ENCODE peak calls at places on chromosomes 7 and 10, in seven cellular contexts. One of them, this sample, is unnamed.

GRCh38 chr7:71135663-71136062 is 3.7 kb downstream of the GALNT17 start:
- DNase-seq in activated naive CD8-positive, alpha-beta T cell treated with anti-CD3 and anti-CD28 coated beads, Interleukin-2, amount 50 U/mL, for 24 hours: no peak
- DNase-seq in activated CD4-positive, alpha-beta T cell treated with anti-CD3 and anti-CD28 coated beads, Interleukin-2, amount 50 U/mL, for 1 hour: no peak
- DNase-seq in left cardiac atrium: no peak
- DNase-seq in amniotic epithelial cell: no peak
- DNase-seq in substantia nigra: no peak
- DNase-seq in astrocyte of the spinal cord: no peak
- DNase-seq in this sample: no peak

GRCh38 chr10:28891058-28891713 is 213.9 kb downstream of the BAMBI start:
- DNase-seq in activated naive CD8-positive, alpha-beta T cell treated with anti-CD3 and anti-CD28 coated beads, Interleukin-2, amount 50 U/mL, for 24 hours: no peak
- DNase-seq in activated CD4-positive, alpha-beta T cell treated with anti-CD3 and anti-CD28 coated beads, Interleukin-2, amount 50 U/mL, for 1 hour: no peak
- DNase-seq in left cardiac atrium: no peak
- DNase-seq in amniotic epithelial cell: no peak
- DNase-seq in substantia nigra: no peak
- DNase-seq in astrocyte of the spinal cord: no peak
- DNase-seq in this sample: no peak

GRCh38 chr10:13994932-13995331 is 335.8 kb downstream of the FRMD4A start:
- DNase-seq in activated naive CD8-positive, alpha-beta T cell treated with anti-CD3 and anti-CD28 coated beads, Interleukin-2, amount 50 U/mL, for 24 hours: no peak
- DNase-seq in activated CD4-positive, alpha-beta T cell treated with anti-CD3 and anti-CD28 coated beads, Interleukin-2, amount 50 U/mL, for 1 hour: no peak
- DNase-seq in left cardiac atrium: no peak
- DNase-seq in amniotic epithelial cell: no peak
- DNase-seq in substantia nigra: no peak
- DNase-seq in astrocyte of the spinal cord: no peak
- DNase-seq in this sample: no peak

GRCh38 chr7:139660317-139661042 is 117.3 kb downstream of the HIPK2 start:
- DNase-seq in activated naive CD8-positive, alpha-beta T cell treated with anti-CD3 and anti-CD28 coated beads, Interleukin-2, amount 50 U/mL, for 24 hours: no peak
- DNase-seq in activated CD4-positive, alpha-beta T cell treated with anti-CD3 and anti-CD28 coated beads, Interleukin-2, amount 50 U/mL, for 1 hour: no peak
- DNase-seq in left cardiac atrium: no peak
- DNase-seq in amniotic epithelial cell: peak; percentile 41
- DNase-seq in substantia nigra: no peak
- DNase-seq in astrocyte of the spinal cord: peak; percentile 64
- DNase-seq in this sample: no peak

GRCh38 chr7:130867039-130867438 is 133.0 kb upstream of the KLF14 start:
- DNase-seq in activated naive CD8-positive, alpha-beta T cell treated with anti-CD3 and anti-CD28 coated beads, Interleukin-2, amount 50 U/mL, for 24 hours: no peak
- DNase-seq in activated CD4-positive, alpha-beta T cell treated with anti-CD3 and anti-CD28 coated beads, Interleukin-2, amount 50 U/mL, for 1 hour: no peak
- DNase-seq in left cardiac atrium: no peak
- DNase-seq in amniotic epithelial cell: no peak
- DNase-seq in substantia nigra: no peak
- DNase-seq in astrocyte of the spinal cord: no peak
- DNase-seq in this sample: no peak

GRCh38 chr7:127047521-127047920 is 205.2 kb downstream of the GRM8 start:
- DNase-seq in activated naive CD8-positive, alpha-beta T cell treated with anti-CD3 and anti-CD28 coated beads, Interleukin-2, amount 50 U/mL, for 24 hours: no peak
- DNase-seq in activated CD4-positive, alpha-beta T cell treated with anti-CD3 and anti-CD28 coated beads, Interleukin-2, amount 50 U/mL, for 1 hour: no peak
- DNase-seq in left cardiac atrium: no peak
- DNase-seq in amniotic epithelial cell: no peak
- DNase-seq in substantia nigra: no peak
- DNase-seq in astrocyte of the spinal cord: no peak
- DNase-seq in this sample: no peak

GRCh38 chr7:45972629-45973312 is 51.7 kb upstream of the IGFBP3 start:
- DNase-seq in activated naive CD8-positive, alpha-beta T cell treated with anti-CD3 and anti-CD28 coated beads, Interleukin-2, amount 50 U/mL, for 24 hours: no peak
- DNase-seq in activated CD4-positive, alpha-beta T cell treated with anti-CD3 and anti-CD28 coated beads, Interleukin-2, amount 50 U/mL, for 1 hour: no peak
- DNase-seq in left cardiac atrium: no peak
- DNase-seq in amniotic epithelial cell: no peak
- DNase-seq in substantia nigra: no peak
- DNase-seq in astrocyte of the spinal cord: no peak
- DNase-seq in this sample: no peak

GRCh38 chr10:21497177-21497807 is 28.2 kb downstream of the SKIDA1 start:
- DNase-seq in activated naive CD8-positive, alpha-beta T cell treated with anti-CD3 and anti-CD28 coated beads, Interleukin-2, amount 50 U/mL, for 24 hours: peak; percentile 36
- DNase-seq in activated CD4-positive, alpha-beta T cell treated with anti-CD3 and anti-CD28 coated beads, Interleukin-2, amount 50 U/mL, for 1 hour: no peak
- DNase-seq in left cardiac atrium: peak; percentile 97
- DNase-seq in amniotic epithelial cell: peak; percentile 75
- DNase-seq in substantia nigra: peak; percentile 72
- DNase-seq in astrocyte of the spinal cord: peak; percentile 80
- DNase-seq in this sample: peak; percentile 80

GRCh38 chr7:143382791-143383641 is 1.9 kb downstream of the ZYX start:
- DNase-seq in activated naive CD8-positive, alpha-beta T cell treated with anti-CD3 and anti-CD28 coated beads, Interleukin-2, amount 50 U/mL, for 24 hours: no peak
- DNase-seq in activated CD4-positive, alpha-beta T cell treated with anti-CD3 and anti-CD28 coated beads, Interleukin-2, amount 50 U/mL, for 1 hour: no peak
- DNase-seq in left cardiac atrium: no peak
- DNase-seq in amniotic epithelial cell: no peak
- DNase-seq in substantia nigra: no peak
- DNase-seq in astrocyte of the spinal cord: no peak
- DNase-seq in this sample: no peak

GRCh38 chr7:150428671-150429451 is 21.6 kb upstream of the GIMAP8 start:
- DNase-seq in activated naive CD8-positive, alpha-beta T cell treated with anti-CD3 and anti-CD28 coated beads, Interleukin-2, amount 50 U/mL, for 24 hours: peak; percentile 47
- DNase-seq in activated CD4-positive, alpha-beta T cell treated with anti-CD3 and anti-CD28 coated beads, Interleukin-2, amount 50 U/mL, for 1 hour: no peak
- DNase-seq in left cardiac atrium: no peak
- DNase-seq in amniotic epithelial cell: peak; percentile 57
- DNase-seq in substantia nigra: no peak
- DNase-seq in astrocyte of the spinal cord: peak; percentile 87
- DNase-seq in this sample: no peak

GRCh38 chr7:123060446-123060845 is 64.9 kb upstream of the TAS2R16 start:
- DNase-seq in activated naive CD8-positive, alpha-beta T cell treated with anti-CD3 and anti-CD28 coated beads, Interleukin-2, amount 50 U/mL, for 24 hours: no peak
- DNase-seq in activated CD4-positive, alpha-beta T cell treated with anti-CD3 and anti-CD28 coated beads, Interleukin-2, amount 50 U/mL, for 1 hour: no peak
- DNase-seq in left cardiac atrium: no peak
- DNase-seq in amniotic epithelial cell: no peak
- DNase-seq in substantia nigra: no peak
- DNase-seq in astrocyte of the spinal cord: no peak
- DNase-seq in this sample: no peak

GRCh38 chr7:131521651-131522163 is 34.7 kb downstream of the PODXL start:
- DNase-seq in activated naive CD8-positive, alpha-beta T cell treated with anti-CD3 and anti-CD28 coated beads, Interleukin-2, amount 50 U/mL, for 24 hours: no peak
- DNase-seq in activated CD4-positive, alpha-beta T cell treated with anti-CD3 and anti-CD28 coated beads, Interleukin-2, amount 50 U/mL, for 1 hour: no peak
- DNase-seq in left cardiac atrium: peak; percentile 71
- DNase-seq in amniotic epithelial cell: no peak
- DNase-seq in substantia nigra: no peak
- DNase-seq in astrocyte of the spinal cord: peak; percentile 36
- DNase-seq in this sample: no peak

GRCh38 chr10:78286186-78286585 is 252.5 kb downstream of the RPS24 start:
- DNase-seq in activated naive CD8-positive, alpha-beta T cell treated with anti-CD3 and anti-CD28 coated beads, Interleukin-2, amount 50 U/mL, for 24 hours: no peak
- DNase-seq in activated CD4-positive, alpha-beta T cell treated with anti-CD3 and anti-CD28 coated beads, Interleukin-2, amount 50 U/mL, for 1 hour: no peak
- DNase-seq in left cardiac atrium: no peak
- DNase-seq in amniotic epithelial cell: no peak
- DNase-seq in substantia nigra: no peak
- DNase-seq in astrocyte of the spinal cord: no peak
- DNase-seq in this sample: no peak

GRCh38 chr10:43225787-43226153 is 41.1 kb downstream of the RASGEF1A start:
- DNase-seq in activated naive CD8-positive, alpha-beta T cell treated with anti-CD3 and anti-CD28 coated beads, Interleukin-2, amount 50 U/mL, for 24 hours: peak; percentile 62
- DNase-seq in activated CD4-positive, alpha-beta T cell treated with anti-CD3 and anti-CD28 coated beads, Interleukin-2, amount 50 U/mL, for 1 hour: no peak
- DNase-seq in left cardiac atrium: peak; percentile 16
- DNase-seq in amniotic epithelial cell: no peak
- DNase-seq in substantia nigra: no peak
- DNase-seq in astrocyte of the spinal cord: no peak
- DNase-seq in this sample: peak; percentile 2

GRCh38 chr10:69344591-69345244 is 66.4 kb downstream of the HK1 start:
- DNase-seq in activated naive CD8-positive, alpha-beta T cell treated with anti-CD3 and anti-CD28 coated beads, Interleukin-2, amount 50 U/mL, for 24 hours: no peak
- DNase-seq in activated CD4-positive, alpha-beta T cell treated with anti-CD3 and anti-CD28 coated beads, Interleukin-2, amount 50 U/mL, for 1 hour: no peak
- DNase-seq in left cardiac atrium: no peak
- DNase-seq in amniotic epithelial cell: no peak
- DNase-seq in substantia nigra: no peak
- DNase-seq in astrocyte of the spinal cord: no peak
- DNase-seq in this sample: no peak

GRCh38 chr10:102484021-102484420 is 18.5 kb downstream of the ACTR1A start:
- DNase-seq in activated naive CD8-positive, alpha-beta T cell treated with anti-CD3 and anti-CD28 coated beads, Interleukin-2, amount 50 U/mL, for 24 hours: no peak
- DNase-seq in activated CD4-positive, alpha-beta T cell treated with anti-CD3 and anti-CD28 coated beads, Interleukin-2, amount 50 U/mL, for 1 hour: no peak
- DNase-seq in left cardiac atrium: no peak
- DNase-seq in amniotic epithelial cell: no peak
- DNase-seq in substantia nigra: no peak
- DNase-seq in astrocyte of the spinal cord: no peak
- DNase-seq in this sample: no peak

GRCh38 chr7:133477786-133478185 is 224.9 kb downstream of the EXOC4 start:
- DNase-seq in activated naive CD8-positive, alpha-beta T cell treated with anti-CD3 and anti-CD28 coated beads, Interleukin-2, amount 50 U/mL, for 24 hours: no peak
- DNase-seq in activated CD4-positive, alpha-beta T cell treated with anti-CD3 and anti-CD28 coated beads, Interleukin-2, amount 50 U/mL, for 1 hour: no peak
- DNase-seq in left cardiac atrium: no peak
- DNase-seq in amniotic epithelial cell: no peak
- DNase-seq in substantia nigra: no peak
- DNase-seq in astrocyte of the spinal cord: no peak
- DNase-seq in this sample: no peak

GRCh38 chr10:117653170-117653515 is 110.6 kb downstream of the EMX2 start:
- DNase-seq in activated naive CD8-positive, alpha-beta T cell treated with anti-CD3 and anti-CD28 coated beads, Interleukin-2, amount 50 U/mL, for 24 hours: peak; percentile 19
- DNase-seq in activated CD4-positive, alpha-beta T cell treated with anti-CD3 and anti-CD28 coated beads, Interleukin-2, amount 50 U/mL, for 1 hour: no peak
- DNase-seq in left cardiac atrium: no peak
- DNase-seq in amniotic epithelial cell: peak; percentile 68
- DNase-seq in substantia nigra: no peak
- DNase-seq in astrocyte of the spinal cord: peak; percentile 94
- DNase-seq in this sample: no peak

GRCh38 chr7:17769918-17770317 is 170.4 kb downstream of the SNX13 start:
- DNase-seq in activated naive CD8-positive, alpha-beta T cell treated with anti-CD3 and anti-CD28 coated beads, Interleukin-2, amount 50 U/mL, for 24 hours: peak; percentile 46
- DNase-seq in activated CD4-positive, alpha-beta T cell treated with anti-CD3 and anti-CD28 coated beads, Interleukin-2, amount 50 U/mL, for 1 hour: peak; percentile 39
- DNase-seq in left cardiac atrium: peak; percentile 46
- DNase-seq in amniotic epithelial cell: peak; percentile 69
- DNase-seq in substantia nigra: peak; percentile 57
- DNase-seq in astrocyte of the spinal cord: peak; percentile 73
- DNase-seq in this sample: peak; percentile 67

GRCh38 chr7:70700935-70701425 is 431.0 kb upstream of the GALNT17 start:
- DNase-seq in activated naive CD8-positive, alpha-beta T cell treated with anti-CD3 and anti-CD28 coated beads, Interleukin-2, amount 50 U/mL, for 24 hours: no peak
- DNase-seq in activated CD4-positive, alpha-beta T cell treated with anti-CD3 and anti-CD28 coated beads, Interleukin-2, amount 50 U/mL, for 1 hour: no peak
- DNase-seq in left cardiac atrium: no peak
- DNase-seq in amniotic epithelial cell: no peak
- DNase-seq in substantia nigra: no peak
- DNase-seq in astrocyte of the spinal cord: no peak
- DNase-seq in this sample: no peak

GRCh38 chr10:69051303-69051702 is 36.6 kb upstream of the SRGN start:
- DNase-seq in activated naive CD8-positive, alpha-beta T cell treated with anti-CD3 and anti-CD28 coated beads, Interleukin-2, amount 50 U/mL, for 24 hours: peak; percentile 43
- DNase-seq in activated CD4-positive, alpha-beta T cell treated with anti-CD3 and anti-CD28 coated beads, Interleukin-2, amount 50 U/mL, for 1 hour: no peak
- DNase-seq in left cardiac atrium: no peak
- DNase-seq in amniotic epithelial cell: no peak
- DNase-seq in substantia nigra: no peak
- DNase-seq in astrocyte of the spinal cord: peak; percentile 9
- DNase-seq in this sample: no peak

GRCh38 chr10:125060851-125061556 is 99.4 kb downstream of the CTBP2 start:
- DNase-seq in activated naive CD8-positive, alpha-beta T cell treated with anti-CD3 and anti-CD28 coated beads, Interleukin-2, amount 50 U/mL, for 24 hours: peak; percentile 62
- DNase-seq in activated CD4-positive, alpha-beta T cell treated with anti-CD3 and anti-CD28 coated beads, Interleukin-2, amount 50 U/mL, for 1 hour: peak; percentile 19
- DNase-seq in left cardiac atrium: peak; percentile 89
- DNase-seq in amniotic epithelial cell: peak; percentile 75
- DNase-seq in substantia nigra: peak; percentile 79
- DNase-seq in astrocyte of the spinal cord: peak; percentile 93
- DNase-seq in this sample: peak; percentile 70

GRCh38 chr7:149774237-149775175 is 1.1 kb upstream of the ZNF467 start:
- DNase-seq in activated naive CD8-positive, alpha-beta T cell treated with anti-CD3 and anti-CD28 coated beads, Interleukin-2, amount 50 U/mL, for 24 hours: no peak
- DNase-seq in activated CD4-positive, alpha-beta T cell treated with anti-CD3 and anti-CD28 coated beads, Interleukin-2, amount 50 U/mL, for 1 hour: no peak
- DNase-seq in left cardiac atrium: no peak
- DNase-seq in amniotic epithelial cell: no peak
- DNase-seq in substantia nigra: no peak
- DNase-seq in astrocyte of the spinal cord: no peak
- DNase-seq in this sample: peak; percentile 28

GRCh38 chr10:29473411-29474100 is 161.2 kb downstream of the SVIL start:
- DNase-seq in activated naive CD8-positive, alpha-beta T cell treated with anti-CD3 and anti-CD28 coated beads, Interleukin-2, amount 50 U/mL, for 24 hours: no peak
- DNase-seq in activated CD4-positive, alpha-beta T cell treated with anti-CD3 and anti-CD28 coated beads, Interleukin-2, amount 50 U/mL, for 1 hour: no peak
- DNase-seq in left cardiac atrium: no peak
- DNase-seq in amniotic epithelial cell: no peak
- DNase-seq in substantia nigra: no peak
- DNase-seq in astrocyte of the spinal cord: peak; percentile 29
- DNase-seq in this sample: no peak

GRCh38 chr10:51097546-51097945 is 23.3 kb downstream of the PRKG1 start:
- DNase-seq in activated naive CD8-positive, alpha-beta T cell treated with anti-CD3 and anti-CD28 coated beads, Interleukin-2, amount 50 U/mL, for 24 hours: no peak
- DNase-seq in activated CD4-positive, alpha-beta T cell treated with anti-CD3 and anti-CD28 coated beads, Interleukin-2, amount 50 U/mL, for 1 hour: no peak
- DNase-seq in left cardiac atrium: no peak
- DNase-seq in amniotic epithelial cell: no peak
- DNase-seq in substantia nigra: no peak
- DNase-seq in astrocyte of the spinal cord: no peak
- DNase-seq in this sample: no peak

This sample was measured in endothelial cell.